ENCODE peak calls at places on chromosome 10, in nine cellular contexts. Y is KBM-7; U is C1 segment of cervical spinal cord; E is SK-N-SH; A is NCI-H2081; M is HT1080; C is T-helper 2 cell treated with Interferon-gamma antibody and Interleukin-4, amounts not matched to agents 5 μg/mL and 100 μg/mL, for 36 hours; W is activated CD4-positive, alpha-beta T cell treated with anti-CD3 and anti-CD28 coated beads, Interleukin-2, amount 10 ng/mL, durations not matched to agents 7 days and 5 days; G is EL. P is an unnamed sample.

GRCh38 chr10:11397980-11398580 is 213.4 kb downstream of the USP6NL start:
- DNase-seq in Y (no peak), U (no peak), E (no peak), A (no peak), M (peak; percentile 45), C (no peak), W (no peak), G (no peak), P (no peak)

GRCh38 chr10:127922675-127923366 is 15.9 kb downstream of the PTPRE start:
- DNase-seq in Y (no peak), U (no peak), E (peak; percentile 54), A (no peak), M (peak; percentile 94), C (no peak), W (no peak), G (peak; percentile 91), P (peak; percentile 27)

GRCh38 chr10:103829838-103830465 is 25.4 kb downstream of the SH3PXD2A start:
- DNase-seq in Y (no peak), U (no peak), E (no peak), A (no peak), M (no peak), C (no peak), W (no peak), G (no peak), P (no peak)

GRCh38 chr10:87734987-87735827 is 75.5 kb downstream of the PAPSS2 start:
- DNase-seq in Y (peak; percentile 68), U (no peak), E (peak; percentile 66), A (peak; percentile 40), M (peak; percentile 54), C (no peak), W (no peak), G (peak; percentile 57), P (no peak)

GRCh38 chr10:128512767-128513166 is 386.5 kb upstream of the MKI67 start:
- DNase-seq in Y (no peak), U (no peak), E (no peak), A (no peak), M (no peak), C (no peak), W (no peak), G (no peak), P (no peak)

GRCh38 chr10:8331896-8332729 is 277.6 kb downstream of the GATA3 start:
- DNase-seq in Y (peak; percentile 60), U (peak; percentile 4), E (peak; percentile 85), A (peak; percentile 64), M (peak; percentile 86), C (peak; percentile 93), W (peak; percentile 90), G (peak; percentile 23), P (peak; percentile 56)

GRCh38 chr10:84510121-84510520 is 181.7 kb downstream of the CCSER2 start:
- DNase-seq in Y (no peak), U (no peak), E (no peak), A (no peak), M (peak; percentile 36), C (no peak), W (no peak), G (peak; percentile 75), P (no peak)

GRCh38 chr10:79176052-79176501 is 107.3 kb downstream of the ZMIZ1 start:
- DNase-seq in Y (no peak), U (no peak), E (no peak), A (no peak), M (no peak), C (no peak), W (no peak), G (peak; percentile 73), P (no peak)

GRCh38 chr10:129534826-129535225 is 67.8 kb downstream of the MGMT start:
- DNase-seq in Y (no peak), U (no peak), E (no peak), A (no peak), M (no peak), C (no peak), W (no peak), G (no peak), P (no peak)

P was measured in transverse colon.